ENCODE peak calls at places on chromosomes 3 and 15, in nine cellular contexts. R is lower leg skin, U is endothelial cell, A is SK-N-SH, X is ascending aorta, T is OCI-LY7, W is astrocyte of the spinal cord, E is AG04449, S is MM.1S. C is an unnamed sample.

GRCh38 chr3:8734137-8734878 is 706 bp downstream of the CAV3 start:
- DNase-seq in A (no peak), U (no peak), E (no peak), W (no peak), X (peak; percentile 48), R (peak; percentile 68), T (no peak), S (no peak), C (no peak)

GRCh38 chr3:169980055-169980454 is 13.4 kb downstream of the SEC62 start:
- DNase-seq in A (no peak), S (no peak), E (no peak), T (no peak), U (no peak), X (no peak), W (no peak), R (no peak), C (peak; percentile 20)

GRCh38 chr15:45863881-45864580 is 229.2 kb downstream of the SQOR start:
- DNase-seq in T (no peak), W (no peak), X (no peak), S (no peak), R (no peak), A (no peak), E (no peak), U (no peak), C (no peak)

GRCh38 chr3:138180375-138181029 is 5.8 kb upstream of the DBR1 start:
- DNase-seq in A (peak; percentile 30), U (no peak), W (peak; percentile 54), X (no peak), E (no peak), S (peak; percentile 49), T (peak; percentile 59), R (no peak), C (peak; percentile 37)

GRCh38 chr3:99789322-99789721 is 28.3 kb upstream of the CMSS1 start:
- DNase-seq in R (no peak), X (peak; percentile 68), T (peak; percentile 23), E (no peak), W (peak; percentile 70), A (peak; percentile 62), S (peak; percentile 48), U (peak; percentile 28), C (peak; percentile 42)

GRCh38 chr3:4241595-4242170 is 61.5 kb upstream of the SETMAR start:
- DNase-seq in S (no peak), W (no peak), X (no peak), A (no peak), E (no peak), R (no peak), T (no peak), U (no peak), C (no peak)

GRCh38 chr3:100815583-100815982 is 106.3 kb downstream of the TFG start:
- DNase-seq in W (no peak), T (no peak), U (no peak), E (no peak), R (no peak), X (no peak), A (no peak), S (no peak), C (no peak)

GRCh38 chr3:193788189-193788946 is 195.4 kb downstream of the OPA1 start:
- DNase-seq in S (peak; percentile 77), X (peak; percentile 63), E (no peak), U (peak; percentile 61), T (peak; percentile 81), A (peak; percentile 75), R (peak; percentile 89), W (peak; percentile 68), C (no peak)

GRCh38 chr3:72487078-72487765 is 361.0 kb downstream of the SHQ1 start:
- DNase-seq in R (peak; percentile 96), U (no peak), W (peak; percentile 82), T (no peak), S (no peak), E (peak; percentile 60), A (no peak), X (peak; percentile 90), C (peak; percentile 82)

GRCh38 chr15:25706176-25706970 is 156.8 kb downstream of the ATP10A start:
- DNase-seq in W (no peak), E (no peak), A (no peak), S (no peak), X (peak; percentile 47), R (peak; percentile 77), U (no peak), T (no peak), C (no peak)

GRCh38 chr15:76353903-76354302 is 17.3 kb downstream of the ISL2 start:
- DNase-seq in R (no peak), W (no peak), X (no peak), S (no peak), E (no peak), U (no peak), T (no peak), A (no peak), C (no peak)

GRCh38 chr3:172341482-172342059 is 106.7 kb downstream of the GHSR start:
- DNase-seq in E (no peak), U (peak; percentile 13), S (peak; percentile 80), W (peak; percentile 68), X (no peak), A (peak; percentile 54), R (no peak), T (peak; percentile 72), C (peak; percentile 71)

GRCh38 chr3:143595456-143596077 is 252.7 kb downstream of the SLC9A9 start:
- DNase-seq in R (no peak), W (no peak), T (peak; percentile 14), X (no peak), E (no peak), A (no peak), U (no peak), S (peak; percentile 21), C (no peak)

GRCh38 chr3:111967651-111968274 is 11.1 kb upstream of the ABHD10 start:
- DNase-seq in X (peak; percentile 94), S (peak; percentile 79), E (peak; percentile 65), A (peak; percentile 46), R (peak; percentile 96), T (peak; percentile 82), U (peak; percentile 86), W (peak; percentile 79), C (peak; percentile 77)

GRCh38 chr3:57164606-57165573 is at the start of gene IL17RD:
- DNase-seq in U (peak; percentile 82), A (peak; percentile 98), E (no peak), W (peak; percentile 73), T (peak; percentile 84), X (peak; percentile 86), S (peak; percentile 78), R (peak; percentile 94), C (no peak)

GRCh38 chr15:28886431-28887343 is 913 bp downstream of the APBA2 start:
- DNase-seq in U (no peak), R (no peak), X (no peak), T (no peak), W (no peak), A (peak; percentile 79), S (no peak), E (no peak), C (no peak)

GRCh38 chr3:127588675-127589577 is 1.6 kb downstream of the TPRA1 start:
- DNase-seq in R (no peak), E (no peak), X (no peak), U (no peak), T (peak; percentile 33), A (no peak), S (peak; percentile 15), W (peak; percentile 36), C (peak; percentile 82)

GRCh38 chr3:37836589-37836988 is 25.1 kb upstream of the CTDSPL start:
- DNase-seq in X (no peak), U (no peak), R (no peak), S (no peak), A (no peak), T (no peak), W (no peak), E (no peak), C (no peak)

GRCh38 chr3:37833790-37834189 is 27.9 kb upstream of the CTDSPL start:
- DNase-seq in A (peak; percentile 22), U (peak; percentile 25), E (no peak), R (peak; percentile 29), W (no peak), X (no peak), T (no peak), S (no peak), C (no peak)
- TF ChIP-seq CTCF in A (no peak), U (peak; percentile 41), E (no peak), R (no peak), W (no peak), X (no peak), T (no peak), S (peak; percentile 19), C (peak; percentile 46)

GRCh38 chr3:78978037-78978436 is 789.8 kb downstream of the ROBO1 start:
- DNase-seq in A (no peak), S (no peak), E (no peak), W (peak; percentile 45), R (no peak), X (no peak), T (no peak), U (no peak), C (peak; percentile 16)
- TF ChIP-seq CTCF in A (peak; percentile 62), S (peak; percentile 38), E (peak; percentile 40), W (peak; percentile 43), R (no peak), X (no peak), T (peak; percentile 36), U (peak; percentile 37), C (peak; percentile 78)

GRCh38 chr3:64685331-64685799 is 2.4 kb downstream of the ADAMTS9 start:
- DNase-seq in W (peak; percentile 60), E (no peak), U (no peak), X (peak; percentile 81), R (peak; percentile 88), S (no peak), T (no peak), A (peak; percentile 36), C (no peak)

GRCh38 chr3:64687381-64687780 is 419 bp downstream of the ADAMTS9 start:
- DNase-seq in U (no peak), T (no peak), S (no peak), X (no peak), W (no peak), E (no peak), A (peak; percentile 79), R (no peak), C (no peak)

GRCh38 chr3:64686446-64686908 is 1.3 kb downstream of the ADAMTS9 start:
- DNase-seq in A (peak; percentile 27), W (no peak), S (peak; percentile 16), R (no peak), X (peak; percentile 79), U (peak; percentile 35), E (no peak), T (no peak), C (peak; percentile 26)

GRCh38 chr3:64684715-64685261 is 3.0 kb downstream of the ADAMTS9 start:
- DNase-seq in S (no peak), T (no peak), U (peak; percentile 18), A (peak; percentile 49), R (peak; percentile 87), E (no peak), X (peak; percentile 74), W (peak; percentile 10), C (no peak)

GRCh38 chr3:64685800-64686445 is 1.9 kb downstream of the ADAMTS9 start:
- DNase-seq in X (peak; percentile 97), U (peak; percentile 80), E (no peak), R (peak; percentile 98), T (no peak), A (peak; percentile 84), S (no peak), W (peak; percentile 90), C (peak; percentile 76)
- TF ChIP-seq CTCF in X (peak; percentile 24), U (no peak), E (peak; percentile 34), R (no peak), T (no peak), A (peak; percentile 62), S (no peak), W (peak; percentile 42), C (peak; percentile 44)

DNA sequence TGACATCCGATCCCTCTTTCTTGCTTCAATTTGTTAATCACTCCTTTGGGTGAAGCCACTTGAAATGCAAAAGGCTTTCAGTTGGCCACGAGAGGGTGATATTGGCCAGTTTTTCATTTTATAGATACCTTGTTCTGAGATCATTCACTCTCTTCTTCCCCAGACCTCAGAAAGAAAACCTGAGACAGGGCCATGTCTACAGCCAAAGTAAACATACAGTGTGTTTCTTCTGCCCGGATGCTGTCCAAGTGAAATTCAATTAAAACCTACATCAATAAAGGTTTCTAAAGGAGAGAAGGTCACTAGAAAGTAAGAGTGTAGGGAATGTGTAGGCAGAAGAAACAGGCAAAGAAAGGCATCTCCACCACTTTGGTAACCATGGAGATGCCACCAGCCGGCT is 39.5 kb upstream of the FMN1 start:
- DNase-seq in U (peak; percentile 39), A (peak; percentile 43), W (peak; percentile 71), R (no peak), E (no peak), S (peak; percentile 53), X (no peak), T (peak; percentile 51), C (peak; percentile 51)
- TF ChIP-seq CTCF in U (no peak), A (peak; percentile 87), W (peak; percentile 64), R (no peak), E (peak; percentile 44), S (peak; percentile 70), X (no peak), T (peak; percentile 81), C (peak; percentile 84)

C was measured in HFFc6.